ENCODE peak calls at places on chromosomes 3 and 15, in nine cellular contexts. D is choroid plexus epithelial cell; K is EL; L is NCI-H1417; H is ACHN; A is NCI-H1092; X is stimulated activated CD8-positive, alpha-beta memory T cell treated with anti-CD3 and anti-CD28 coated beads, Interleukin-12 subunit alpha, Interleukin-12 subunit beta, amount 100 ng/mL, for 4 hours; Y is AG04449; Z is HL-60. B is an unnamed sample.

GRCh38 chr15:39908186-39908585 is 11.9 kb downstream of the GPR176 start:
- DNase-seq in D (peak), K (peak), L (no peak), H (peak), A (no peak), X (no peak), Y (peak), Z (no peak), B (no peak)

GRCh38 chr3:48656061-48656840 is 6.4 kb downstream of the CELSR3 start:
- DNase-seq in D (peak), K (peak), L (no peak), H (peak), A (no peak), X (peak), Y (no peak), Z (peak), B (peak)

GRCh38 chr3:151426337-151426648 is 34.6 kb downstream of the IGSF10 start:
- DNase-seq in D (no peak), K (no peak), L (no peak), H (no peak), A (no peak), X (no peak), Y (no peak), Z (peak), B (no peak)

GRCh38 chr15:79113831-79114230 is 23.3 kb upstream of the RASGRF1 start:
- DNase-seq in D (no peak), K (no peak), L (no peak), H (no peak), A (no peak), X (no peak), Y (no peak), Z (no peak), B (no peak)

GRCh38 chr3:134496481-134497071 is 10.7 kb downstream of the CEP63 start:
- DNase-seq in D (peak), K (no peak), L (no peak), H (no peak), A (no peak), X (no peak), Y (no peak), Z (no peak), B (no peak)

GRCh38 chr3:56971816-56972215 is 88.6 kb upstream of the SPATA12 start:
- DNase-seq in D (no peak), K (no peak), L (no peak), H (no peak), A (no peak), X (no peak), Y (no peak), Z (no peak), B (no peak)

GRCh38 chr3:31661993-31662392 is 129.3 kb downstream of the STT3B start:
- DNase-seq in D (no peak), K (no peak), L (no peak), H (no peak), A (no peak), X (no peak), Y (no peak), Z (peak), B (no peak)

GRCh38 chr15:95987299-95987698 is 343.2 kb upstream of the NR2F2 start:
- DNase-seq in D (no peak), K (no peak), L (no peak), H (no peak), A (no peak), X (no peak), Y (no peak), Z (no peak), B (no peak)

GRCh38 chr3:182389041-182389815 is 404.1 kb upstream of the ATP11B start:
- DNase-seq in D (no peak), K (no peak), L (peak), H (no peak), A (peak), X (no peak), Y (no peak), Z (no peak), B (no peak)

GRCh38 chr3:3707858-3708768 is 91.1 kb upstream of the LRRN1 start:
- DNase-seq in D (no peak), K (no peak), L (no peak), H (no peak), A (no peak), X (no peak), Y (no peak), Z (no peak), B (peak)

GRCh38 chr3:48430359-48431101 is 644 bp upstream of the PLXNB1 start:
- DNase-seq in D (no peak), K (no peak), L (no peak), H (no peak), A (no peak), X (no peak), Y (no peak), Z (no peak), B (no peak)

GRCh38 chr15:46710561-46710960 is 1006.7 kb upstream of the SEMA6D start:
- DNase-seq in D (no peak), K (no peak), L (no peak), H (no peak), A (no peak), X (no peak), Y (no peak), Z (no peak), B (no peak)

GRCh38 chr3:8963137-8963853 is at the start of gene RAD18:
- DNase-seq in D (peak), K (peak), L (peak), H (peak), A (peak), X (peak), Y (peak), Z (peak), B (peak)

GRCh38 chr3:134086616-134087015 is 56.9 kb upstream of the SLCO2A1 start:
- DNase-seq in D (no peak), K (no peak), L (no peak), H (no peak), A (no peak), X (no peak), Y (no peak), Z (no peak), B (no peak)

GRCh38 chr3:123290962-123291361 is 89.2 kb downstream of the SEC22A start:
- DNase-seq in D (no peak), K (no peak), L (no peak), H (no peak), A (no peak), X (no peak), Y (no peak), Z (no peak), B (no peak)

GRCh38 chr15:74222705-74223104 is 13.4 kb upstream of the CCDC33 start:
- DNase-seq in D (no peak), K (no peak), L (peak), H (no peak), A (peak), X (no peak), Y (no peak), Z (no peak), B (peak)

GRCh38 chr15:70199601-70200000 is 101.9 kb upstream of the TLE3 start:
- DNase-seq in D (no peak), K (no peak), L (no peak), H (no peak), A (no peak), X (no peak), Y (no peak), Z (no peak), B (no peak)

GRCh38 chr3:4906107-4906621 is 73.1 kb upstream of the BHLHE40 start:
- DNase-seq in D (peak), K (peak), L (peak), H (peak), A (no peak), X (no peak), Y (no peak), Z (no peak), B (peak)

GRCh38 chr15:66494262-66494661 is 3.3 kb downstream of the SNAPC5 start:
- DNase-seq in D (no peak), K (no peak), L (no peak), H (no peak), A (no peak), X (no peak), Y (no peak), Z (peak), B (no peak)

GRCh38 chr3:45443459-45443858 is 55.1 kb downstream of the LARS2 start:
- DNase-seq in D (no peak), K (no peak), L (no peak), H (no peak), A (no peak), X (no peak), Y (no peak), Z (no peak), B (no peak)

GRCh38 chr15:57377478-57377847 is 1.2 kb downstream of the CGNL1 start:
- DNase-seq in D (no peak), K (no peak), L (no peak), H (peak), A (no peak), X (no peak), Y (no peak), Z (no peak), B (peak)

GRCh38 chr3:152446495-152446894 is 177.8 kb downstream of the MBNL1 start:
- DNase-seq in D (no peak), K (no peak), L (no peak), H (no peak), A (no peak), X (no peak), Y (no peak), Z (no peak), B (no peak)

GRCh38 chr15:57861039-57861638 is 154.6 kb downstream of the POLR2M start:
- DNase-seq in D (peak), K (peak), L (peak), H (peak), A (peak), X (no peak), Y (peak), Z (peak), B (peak)

GRCh38 chr3:78804251-78805037 is 963.4 kb downstream of the ROBO1 start:
- DNase-seq in D (peak), K (peak), L (no peak), H (no peak), A (no peak), X (no peak), Y (no peak), Z (no peak), B (no peak)

GRCh38 chr15:66164788-66165187 is 88.8 kb downstream of the MEGF11 start:
- DNase-seq in D (no peak), K (no peak), L (no peak), H (no peak), A (no peak), X (no peak), Y (no peak), Z (no peak), B (no peak)

GRCh38 chr3:15964605-15965061 is 166.9 kb upstream of the ANKRD28 start:
- DNase-seq in D (peak), K (peak), L (no peak), H (no peak), A (no peak), X (no peak), Y (no peak), Z (peak), B (peak)

GRCh38 chr3:81581966-81582599 is 179.4 kb downstream of the GBE1 start:
- DNase-seq in D (peak), K (peak), L (peak), H (peak), A (peak), X (no peak), Y (no peak), Z (peak), B (peak)

GRCh38 chr15:42474857-42475256 is 16.1 kb downstream of the ZNF106 start:
- DNase-seq in D (no peak), K (no peak), L (no peak), H (no peak), A (no peak), X (no peak), Y (no peak), Z (no peak), B (no peak)

GRCh38 chr3:43279082-43279481 is 7.3 kb upstream of the SNRK start:
- DNase-seq in D (no peak), K (no peak), L (no peak), H (no peak), A (no peak), X (no peak), Y (no peak), Z (no peak), B (no peak)

GRCh38 chr15:64697911-64698369 is 77.4 kb downstream of the RBPMS2 start:
- DNase-seq in D (peak), K (peak), L (no peak), H (no peak), A (no peak), X (no peak), Y (no peak), Z (no peak), B (no peak)

GRCh38 chr3:140777631-140778030 is 99.8 kb downstream of the TRIM42 start:
- DNase-seq in D (no peak), K (no peak), L (no peak), H (no peak), A (no peak), X (no peak), Y (no peak), Z (no peak), B (no peak)

GRCh38 chr15:85761635-85762034 is 33.1 kb downstream of the KLHL25 start:
- DNase-seq in D (peak), K (no peak), L (no peak), H (no peak), A (no peak), X (no peak), Y (no peak), Z (no peak), B (no peak)

GRCh38 chr3:82467051-82467450 is 705.6 kb upstream of the GBE1 start:
- DNase-seq in D (no peak), K (no peak), L (no peak), H (no peak), A (no peak), X (no peak), Y (no peak), Z (no peak), B (peak)

GRCh38 chr15:98154863-98155262 is 194.4 kb downstream of the ARRDC4 start:
- DNase-seq in D (peak), K (peak), L (no peak), H (no peak), A (no peak), X (no peak), Y (peak), Z (no peak), B (no peak)

GRCh38 chr15:35173444-35174118 is 88.5 kb upstream of the NANOGP8 start:
- DNase-seq in D (peak), K (peak), L (no peak), H (no peak), A (no peak), X (no peak), Y (no peak), Z (no peak), B (no peak)

B was measured in left kidney.